ENCODE peak calls at places on chromosomes 6 and 20, in nine cellular contexts. Q is fibroblast of lung, R is tibial artery, I is esophagus squamous epithelium, T is adrenal gland, S is cardiac muscle cell, Z is psoas muscle, H is hepatocyte, D is suprapubic skin. K is an unnamed sample. For H3K36me3, the result is how much of the 10 kb centered on the place peaks cover.

GRCh38 chr6:11418290-11418905 is 119.2 kb upstream of the TMEM170B start:
- DNase-seq in Q (no peak), R (no peak), I (no peak), T (no peak), S (no peak), Z (no peak), H (no peak), D (no peak), K (no peak)

GRCh38 chr6:44867561-44868334 is 460.4 kb upstream of the RUNX2 start:
- DNase-seq in Q (no peak), R (no peak), I (no peak), T (no peak), S (no peak), Z (no peak), H (no peak), D (no peak), K (no peak)

GRCh38 chr6:161618816-161619454 is 345.1 kb upstream of the AGPAT4 start:
- DNase-seq in Q (peak), R (no peak), I (no peak), T (peak), S (peak), Z (no peak), H (peak), D (no peak), K (no peak)

GRCh38 chr6:132919028-132919427 is 104.7 kb downstream of the RPS12 start:
- DNase-seq in Q (peak), R (no peak), I (no peak), T (no peak), S (peak), Z (no peak), H (no peak), D (no peak), K (no peak)

GRCh38 chr6:155121699-155122098 is 126.6 kb downstream of the TIAM2 start:
- DNase-seq in Q (no peak), R (no peak), I (no peak), T (no peak), S (peak), Z (no peak), H (no peak), D (no peak), K (no peak)

GRCh38 chr6:73030257-73030656 is 195.0 kb downstream of the KHDC1L start:
- DNase-seq in Q (no peak), R (no peak), I (no peak), T (no peak), S (no peak), Z (no peak), H (no peak), D (no peak), K (no peak)

GRCh38 chr20:64164123-64164836 is at the start of gene MYT1:
- DNase-seq in Q (no peak), R (no peak), I (no peak), T (no peak), S (no peak), Z (no peak), H (no peak), D (no peak), K (no peak)

GRCh38 chr6:158506577-158506976 is 53.3 kb upstream of the TMEM181 start:
- DNase-seq in Q (no peak), R (no peak), I (no peak), T (no peak), S (no peak), Z (no peak), H (no peak), D (no peak), K (no peak)

GRCh38 chr6:29750709-29751108 is 27.5 kb downstream of the HLA-F start:
- DNase-seq in Q (no peak), R (no peak), I (no peak), T (no peak), S (no peak), Z (no peak), H (no peak), D (no peak), K (no peak)

GRCh38 chr6:121839891-121840290 is 404.4 kb downstream of the GJA1 start:
- DNase-seq in Q (no peak), R (no peak), I (no peak), T (no peak), S (no peak), Z (no peak), H (no peak), D (no peak), K (no peak)

GRCh38 chr6:1538348-1538747 is 71.4 kb upstream of the FOXC1 start:
- DNase-seq in Q (no peak), R (no peak), I (no peak), T (no peak), S (no peak), Z (no peak), H (no peak), D (no peak), K (no peak)

GRCh38 chr6:133956413-133957049 is 3.5 kb downstream of the TBPL1 start:
- DNase-seq in Q (no peak), R (no peak), I (no peak), T (no peak), S (no peak), Z (no peak), H (no peak), D (no peak), K (no peak)

GRCh38 chr6:31928672-31928939 is 1.1 kb downstream of the C2 start:
- DNase-seq in Q (no peak), R (no peak), I (no peak), T (no peak), S (no peak), Z (no peak), H (no peak), D (no peak), K (no peak)

GRCh38 chr6:29710281-29710941 is 12.8 kb upstream of the HLA-F start:
- DNase-seq in Q (no peak), R (no peak), I (no peak), T (no peak), S (no peak), Z (no peak), H (no peak), D (no peak), K (no peak)

GRCh38 chr6:132147530-132148011 is 196.4 kb upstream of the CCN2 start:
- DNase-seq in Q (no peak), R (no peak), I (no peak), T (no peak), S (peak), Z (no peak), H (no peak), D (no peak), K (peak)

GRCh38 chr6:129863664-129864063 is 2.5 kb upstream of the TMEM244 start:
- DNase-seq in Q (peak), R (no peak), I (no peak), T (no peak), S (no peak), Z (no peak), H (no peak), D (no peak), K (no peak)

GRCh38 chr6:139442188-139442625 is 67.8 kb upstream of the CITED2 start:
- DNase-seq in Q (no peak), R (no peak), I (no peak), T (no peak), S (no peak), Z (no peak), H (no peak), D (no peak), K (no peak)

GRCh38 chr6:829646-830045 is 136.7 kb upstream of the EXOC2 start:
- DNase-seq in Q (no peak), R (no peak), I (no peak), T (no peak), S (no peak), Z (no peak), H (no peak), D (no peak), K (no peak)

GRCh38 chr6:107293421-107293820 is 165.9 kb downstream of the PDSS2 start:
- DNase-seq in Q (no peak), R (no peak), I (no peak), T (no peak), S (no peak), Z (no peak), H (no peak), D (no peak), K (no peak)

GRCh38 chr6:53513519-53513966 is 31.4 kb downstream of the GCLC start:
- DNase-seq in Q (peak), R (no peak), I (no peak), T (no peak), S (no peak), Z (no peak), H (peak), D (no peak), K (no peak)

GRCh38 chr6:29961966-29962365 is 19.6 kb downstream of the HLA-A start:
- DNase-seq in Q (no peak), R (no peak), I (no peak), T (peak), S (no peak), Z (peak), H (no peak), D (no peak), K (no peak)

GRCh38 chr6:86331265-86331840 is 606.0 kb upstream of the HTR1E start:
- DNase-seq in Q (no peak), R (no peak), I (no peak), T (no peak), S (no peak), Z (no peak), H (no peak), D (no peak), K (no peak)

GRCh38 chr6:57317060-57317943 is at the start of gene PRIM2:
- DNase-seq in Q (peak), R (peak), I (peak), T (peak), S (peak), Z (peak), H (peak), D (peak), K (no peak)

GRCh38 chr20:35318502-35319157 is 26.4 kb upstream of the FAM83C start:
- DNase-seq in Q (peak), R (no peak), I (no peak), T (no peak), S (peak), Z (no peak), H (peak), D (no peak), K (no peak)

GRCh38 chr20:53875452-53875851 is 194.9 kb downstream of the BCAS1 start:
- DNase-seq in Q (no peak), R (no peak), I (no peak), T (no peak), S (no peak), Z (no peak), H (no peak), D (no peak), K (no peak)

GRCh38 chr6:135537782-135538301 is 40.3 kb upstream of the AHI1 start:
- DNase-seq in Q (peak), R (no peak), I (no peak), T (no peak), S (peak), Z (no peak), H (no peak), D (no peak), K (peak)

GRCh38 chr6:5103250-5103649 is 18.1 kb downstream of the PPP1R3G start:
- DNase-seq in Q (no peak), R (no peak), I (no peak), T (peak), S (no peak), Z (no peak), H (no peak), D (peak), K (no peak)

GRCh38 chr20:13009682-13010406 is 1.1 kb downstream of the SPTLC3 start:
- DNase-seq in Q (peak), R (peak), I (no peak), T (peak), S (peak), Z (no peak), H (peak), D (no peak), K (peak)

GRCh38 chr20:1800777-1801176 is 94.4 kb upstream of the SIRPA start:
- DNase-seq in Q (peak), R (no peak), I (no peak), T (no peak), S (peak), Z (no peak), H (no peak), D (no peak), K (no peak)
- TF ChIP-seq CTCF in Q (peak), R (no peak), I (no peak), T (peak), S (peak), Z (peak), H (peak), D (no peak), K (peak)

GRCh38 chr20:63163171-63163570 is 52.8 kb downstream of the YTHDF1 start:
- DNase-seq in Q (no peak), R (no peak), I (no peak), T (no peak), S (no peak), Z (no peak), H (no peak), D (no peak), K (no peak)
- H3K4me3 ChIP-seq in Q (no peak), R (no peak), I (no peak), T (no peak), S (no peak), Z (no peak), H (no peak), D (no peak), K (no peak)

GRCh38 chr6:13304580-13305255 is 23.6 kb downstream of the TBC1D7 start:
- DNase-seq in Q (no peak), R (no peak), I (no peak), T (no peak), S (peak), Z (no peak), H (no peak), D (peak), K (no peak)
- H3K36me3 ChIP-seq in Q (under half), R (half or more), I (under half), T (under half), S (under half), Z (under half), H (under half), D (under half), K (under half)

GRCh38 chr6:70668499-70668812 is 773 bp downstream of the SMAP1 start:
- DNase-seq in Q (no peak), R (no peak), I (no peak), T (no peak), S (no peak), Z (no peak), H (no peak), D (no peak), K (no peak)

GRCh38 chr6:70666726-70667125 is 957 bp upstream of the SMAP1 start:
- DNase-seq in Q (no peak), R (no peak), I (no peak), T (no peak), S (no peak), Z (no peak), H (no peak), D (no peak), K (no peak)

GRCh38 chr6:70667711-70668498 is at the start of gene SMAP1:
- DNase-seq in Q (peak), R (peak), I (peak), T (peak), S (peak), Z (peak), H (peak), D (peak), K (peak)

GRCh38 chr6:70669133-70669532 is 1.4 kb downstream of the SMAP1 start:
- DNase-seq in Q (no peak), R (no peak), I (no peak), T (no peak), S (no peak), Z (no peak), H (peak), D (no peak), K (no peak)

GRCh38 chr6:70667256-70667710 is 400 bp upstream of the SMAP1 start:
- DNase-seq in Q (peak), R (no peak), I (no peak), T (no peak), S (no peak), Z (no peak), H (no peak), D (no peak), K (no peak)
- TF ChIP-seq CTCF in Q (no peak), R (no peak), I (no peak), T (no peak), S (no peak), Z (no peak), H (no peak), D (no peak), K (no peak)

GRCh38 chr6:56292505-56293181 is 45.3 kb upstream of the COL21A1 start:
- DNase-seq in Q (peak), R (no peak), I (no peak), T (peak), S (peak), Z (no peak), H (peak), D (no peak), K (no peak)
- H3K4me3 ChIP-seq in Q (no peak), R (no peak), I (no peak), T (no peak), S (no peak), Z (no peak), H (no peak), D (no peak), K (no peak)

DNA sequence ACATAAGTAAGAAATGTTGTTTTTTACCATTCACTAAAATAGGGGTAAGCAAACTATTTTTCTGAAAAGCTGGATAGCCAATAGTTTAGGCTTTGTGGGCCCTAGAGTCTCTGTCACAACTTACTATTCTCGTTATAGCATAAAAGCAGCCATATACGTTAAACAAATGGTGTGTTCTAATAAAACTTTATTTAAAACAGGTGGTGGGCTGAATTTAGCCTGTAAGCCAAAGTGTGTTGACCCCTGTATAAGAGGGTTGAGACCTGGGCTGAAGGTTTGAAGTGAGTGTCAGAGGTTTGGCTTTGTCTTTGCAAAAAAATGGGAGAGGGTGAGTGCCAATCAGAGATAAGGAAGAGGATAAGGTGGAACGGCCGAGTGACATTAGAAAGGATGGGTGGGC is 197.2 kb downstream of the RNF144B start:
- DNase-seq in Q (no peak), R (no peak), I (no peak), T (no peak), S (no peak), Z (no peak), H (no peak), D (no peak), K (no peak)
- H3K36me3 ChIP-seq in Q (under half), R (under half), I (under half), T (under half), S (under half), Z (under half), H (under half), D (under half), K (under half)

DNA sequence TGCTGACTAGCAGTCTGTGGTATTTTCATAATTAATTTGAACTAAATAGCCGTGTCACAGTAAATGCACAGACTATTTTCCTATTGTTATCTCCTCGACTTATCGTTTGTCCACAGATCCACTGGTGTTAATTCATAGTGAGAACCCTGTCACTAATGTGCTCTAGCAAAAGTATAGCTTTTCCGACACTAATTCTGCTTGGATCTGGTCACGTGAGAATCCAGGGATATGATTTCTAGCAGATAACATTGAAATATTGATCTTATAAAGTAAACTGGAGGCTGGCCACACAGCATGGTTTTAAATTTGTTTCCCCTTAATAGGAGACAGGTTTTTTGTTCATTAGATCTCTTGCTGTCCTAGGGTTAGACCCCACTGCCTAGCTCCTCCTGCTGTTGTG is 340.6 kb upstream of the SASH1 start:
- DNase-seq in Q (peak), R (no peak), I (no peak), T (no peak), S (no peak), Z (no peak), H (no peak), D (no peak), K (no peak)
- TF ChIP-seq CTCF in Q (no peak), R (no peak), I (no peak), T (no peak), S (no peak), Z (no peak), H (no peak), D (no peak), K (no peak)

K was measured in BJ.